ENCODE peak calls at places on chromosomes 4 and X, in ten cellular contexts. V is GM20000, B is progenitor cell of endocrine pancreas, K is suprapubic skin, R is MCF 10A, N is psoas muscle, D is body of pancreas, P is glutamatergic neuron, S is HFF-Myc, I is fibroblast of mammary gland. Y is an unnamed sample.
A peak's percentile ranks its signal among the peaks of the same experiment; 100 is the strongest.

GRCh38 chrX:85963736-85964135 is 83.6 kb downstream of the CHM start:
- DNase-seq in B (no peak), P (no peak), R (peak; percentile 62), N (no peak), S (peak; percentile 31), V (no peak), D (no peak), K (no peak), I (peak; percentile 80), Y (peak; percentile 55)

GRCh38 chrX:76014321-76014720 is 158.5 kb upstream of the PBDC1 start:
- DNase-seq in R (no peak), K (no peak), B (no peak), I (no peak), D (no peak), S (no peak), V (no peak), N (no peak), P (no peak), Y (no peak)

GRCh38 chrX:111098874-111099273 is 2.9 kb downstream of the PAK3 start:
- DNase-seq in K (no peak), I (peak; percentile 23), N (no peak), D (peak; percentile 73), B (peak; percentile 73), S (no peak), P (peak; percentile 70), R (peak; percentile 23), V (peak; percentile 68), Y (peak; percentile 29)

GRCh38 chr4:140641105-140641555 is 72.4 kb upstream of the UCP1 start:
- DNase-seq in R (no peak), I (no peak), P (no peak), D (no peak), B (no peak), V (no peak), S (no peak), K (no peak), N (no peak), Y (no peak)

GRCh38 chr4:127781303-127782024 is 658 bp upstream of the HSPA4L start:
- DNase-seq in P (peak; percentile 66), I (peak; percentile 32), N (peak; percentile 65), R (peak; percentile 69), D (peak; percentile 65), B (peak; percentile 26), S (no peak), K (peak; percentile 88), V (no peak), Y (peak; percentile 53)

GRCh38 chrX:123590842-123591491 is 141.9 kb downstream of the THOC2 start:
- DNase-seq in P (no peak), N (no peak), K (no peak), I (peak; percentile 30), S (no peak), D (no peak), B (no peak), R (peak; percentile 45), V (peak; percentile 34), Y (no peak)

GRCh38 chr4:141853091-141853734 is 216.8 kb downstream of the IL15 start:
- DNase-seq in D (peak; percentile 62), S (no peak), V (no peak), R (peak; percentile 96), P (no peak), K (no peak), N (no peak), B (no peak), I (peak; percentile 2), Y (peak; percentile 11)

GRCh38 chr4:4862665-4863482 is 3.4 kb downstream of the MSX1 start:
- DNase-seq in K (no peak), V (no peak), P (peak; percentile 45), B (no peak), N (no peak), S (no peak), D (no peak), R (no peak), I (no peak), Y (no peak)

GRCh38 chr4:13243152-13243551 is 241.0 kb downstream of the RAB28 start:
- DNase-seq in N (no peak), R (no peak), D (no peak), I (no peak), S (no peak), B (no peak), P (no peak), V (no peak), K (no peak), Y (no peak)

GRCh38 chr4:111633663-111634266 is 511.5 kb upstream of the FAM241A start:
- DNase-seq in N (no peak), S (no peak), R (no peak), D (no peak), K (no peak), B (no peak), P (no peak), V (no peak), I (no peak), Y (no peak)

GRCh38 chr4:111632752-111633151 is 512.5 kb upstream of the FAM241A start:
- DNase-seq in V (no peak), B (no peak), I (peak; percentile 76), N (no peak), P (no peak), K (no peak), R (peak; percentile 29), D (no peak), S (no peak), Y (no peak)

GRCh38 chr4:111628437-111628836 is 516.8 kb upstream of the FAM241A start:
- DNase-seq in S (no peak), K (no peak), V (no peak), N (no peak), D (no peak), P (no peak), I (no peak), R (no peak), B (no peak), Y (no peak)

GRCh38 chr4:111631157-111631999 is 513.9 kb upstream of the FAM241A start:
- DNase-seq in I (peak; percentile 38), N (no peak), S (no peak), B (no peak), K (no peak), D (no peak), R (peak; percentile 34), V (no peak), P (no peak), Y (no peak)

DNA sequence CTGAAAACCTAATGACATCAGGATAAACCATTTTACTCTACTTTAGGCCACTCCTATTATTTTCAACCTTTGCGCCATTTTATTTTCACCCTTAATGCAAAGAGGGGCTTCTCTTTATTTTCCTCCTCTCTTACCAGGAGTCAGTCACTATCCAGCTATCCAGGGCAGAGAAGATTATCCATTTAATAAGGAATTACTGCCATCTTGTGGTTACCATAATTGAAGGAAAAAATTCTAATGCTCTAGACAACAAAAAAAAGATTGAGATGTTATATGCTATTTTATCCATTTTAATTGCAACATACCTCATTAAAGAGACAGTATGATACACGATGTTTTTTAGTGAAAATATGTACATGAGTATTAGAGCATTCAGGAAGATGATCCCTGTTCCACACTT is 514.5 kb upstream of the FAM241A start:
- DNase-seq in S (no peak), N (no peak), R (peak; percentile 40), D (no peak), P (no peak), I (peak; percentile 54), B (no peak), V (no peak), K (no peak), Y (no peak)
- TF ChIP-seq CTCF in S (peak; percentile 25), N (peak; percentile 20), R (peak; percentile 31), D (no peak), P (no peak), I (peak; percentile 49), B (peak; percentile 55), V (no peak), K (peak; percentile 11), Y (peak; percentile 24)

GRCh38 chr4:189088783-189089182 is 851.9 kb upstream of the FRG1 start:
- DNase-seq in N (no peak), P (no peak), S (no peak), V (no peak), K (no peak), R (no peak), D (no peak), I (no peak), B (no peak), Y (no peak)

GRCh38 chr4:189084671-189085070 is 856.0 kb upstream of the FRG1 start:
- DNase-seq in K (no peak), V (no peak), B (no peak), N (no peak), P (no peak), I (no peak), R (peak; percentile 44), S (no peak), D (no peak), Y (no peak)

GRCh38 chr4:189087981-189088380 is 852.7 kb upstream of the FRG1 start:
- DNase-seq in K (no peak), I (no peak), V (no peak), N (no peak), B (no peak), R (no peak), S (no peak), P (no peak), D (no peak), Y (no peak)

GRCh38 chr4:189092596-189092995 is 848.1 kb upstream of the FRG1 start:
- DNase-seq in B (no peak), N (no peak), K (no peak), R (peak; percentile 37), D (no peak), V (no peak), S (no peak), I (no peak), P (no peak), Y (no peak)

DNA sequence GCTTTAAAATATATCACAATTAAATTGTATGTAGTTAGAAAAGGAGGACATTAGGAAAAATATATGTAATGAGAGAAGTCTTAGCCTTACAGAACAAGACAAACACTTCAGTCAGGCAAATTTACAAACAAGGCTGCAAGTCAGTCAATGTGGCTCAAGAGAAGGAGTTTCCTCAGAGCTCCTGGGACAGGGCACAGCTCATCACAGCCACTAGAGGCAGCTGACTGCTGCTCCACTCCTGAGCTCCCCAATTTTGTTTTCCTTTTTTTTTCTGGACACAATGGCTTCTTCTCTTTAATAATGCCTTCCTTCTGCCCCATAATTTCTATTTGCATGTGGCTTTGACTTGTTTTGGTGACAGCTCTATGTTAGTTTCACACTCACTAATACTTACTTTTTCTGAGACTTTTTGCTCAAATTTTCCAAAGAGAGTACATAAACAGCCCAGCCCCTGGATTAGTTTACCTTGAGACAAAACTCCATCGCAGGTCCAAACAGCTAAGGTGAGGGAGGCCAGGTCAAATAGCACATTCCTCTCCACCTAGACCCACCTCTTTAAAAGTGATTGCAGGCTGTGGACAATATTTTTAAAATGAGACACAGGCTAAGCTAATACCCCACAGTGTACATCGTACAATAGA is 850.4 kb upstream of the FRG1 start:
- DNase-seq in P (peak; percentile 22), N (no peak), K (no peak), D (no peak), B (no peak), S (no peak), R (peak; percentile 50), I (peak; percentile 28), V (no peak), Y (no peak)
- TF ChIP-seq CTCF in P (peak; percentile 44), N (peak; percentile 5), K (peak; percentile 33), D (peak; percentile 13), B (peak; percentile 76), S (peak; percentile 70), R (peak; percentile 51), I (peak; percentile 61), V (no peak), Y (peak; percentile 16)

GRCh38 chr4:186591651-186592050 is 36.3 kb upstream of the MTNR1A start:
- DNase-seq in S (no peak), I (no peak), B (no peak), V (no peak), P (no peak), D (no peak), N (no peak), K (no peak), R (no peak), Y (no peak)
- TF ChIP-seq CTCF in S (no peak), I (no peak), B (no peak), V (no peak), P (no peak), D (no peak), N (no peak), K (no peak), R (no peak), Y (no peak)

GRCh38 chr4:2535386-2536192 is 858 bp upstream of the FAM193A start:
- DNase-seq in P (peak; percentile 86), D (peak; percentile 27), N (peak; percentile 50), B (peak; percentile 51), R (no peak), K (peak; percentile 84), V (peak; percentile 56), I (peak; percentile 26), S (no peak), Y (peak; percentile 90)
- TF ChIP-seq CTCF in P (no peak), D (no peak), N (no peak), B (peak; percentile 39), R (no peak), K (peak; percentile 13), V (no peak), I (peak; percentile 4), S (peak; percentile 14), Y (no peak)

Y was measured in adrenal gland.